ENCODE peak calls at places on chromosomes 11 and 22, in six cellular contexts. S, Z, V, R, F and Q are unnamed samples.

GRCh38 chr11:119934267-119934666 is 203.6 kb downstream of the TRIM29 start:
- DNase-seq in S (no peak), Z (no peak), V (no peak), R (no peak), F (no peak), Q (no peak)

GRCh38 chr22:26542831-26543230 is 30.6 kb upstream of the TFIP11 start:
- DNase-seq in S (peak), Z (no peak), V (no peak), R (no peak), F (no peak), Q (no peak)

GRCh38 chr11:86740628-86741488 is 59.5 kb upstream of the PRSS23 start:
- DNase-seq in S (peak), Z (peak), V (no peak), R (peak), F (peak), Q (no peak)

GRCh38 chr11:7977251-7977917 is 9.8 kb upstream of the EIF3F start:
- DNase-seq in S (no peak), Z (peak), V (no peak), R (no peak), F (no peak), Q (no peak)

GRCh38 chr11:32307921-32308320 is 127.4 kb downstream of the WT1 start:
- DNase-seq in S (no peak), Z (no peak), V (no peak), R (no peak), F (no peak), Q (no peak)

GRCh38 chr11:67371549-67372231 is 1.7 kb downstream of the CLCF1 start:
- DNase-seq in S (peak), Z (no peak), V (no peak), R (peak), F (peak), Q (peak)

GRCh38 chr11:70758206-70758605 is 359.9 kb downstream of the CTTN start:
- DNase-seq in S (no peak), Z (no peak), V (no peak), R (peak), F (no peak), Q (no peak)

GRCh38 chr11:48096588-48097525 is 116.5 kb downstream of the PTPRJ start:
- DNase-seq in S (no peak), Z (no peak), V (no peak), R (no peak), F (no peak), Q (no peak)

GRCh38 chr22:16933274-16933923 is 74.6 kb downstream of the GAB4 start:
- DNase-seq in S (no peak), Z (no peak), V (no peak), R (no peak), F (no peak), Q (no peak)

GRCh38 chr22:48724899-48725298 is 1102.8 kb downstream of the BRD1 start:
- DNase-seq in S (no peak), Z (no peak), V (no peak), R (no peak), F (no peak), Q (no peak)

GRCh38 chr22:23219787-23220484 is 39.6 kb downstream of the BCR start:
- DNase-seq in S (no peak), Z (no peak), V (no peak), R (no peak), F (no peak), Q (no peak)

GRCh38 chr11:85953491-85954143 is 98.4 kb downstream of the CCDC83 start:
- DNase-seq in S (no peak), Z (no peak), V (no peak), R (no peak), F (no peak), Q (no peak)

GRCh38 chr11:11798586-11799438 is 43.0 kb upstream of the USP47 start:
- DNase-seq in S (peak), Z (no peak), V (peak), R (peak), F (peak), Q (peak)

GRCh38 chr22:35552186-35552842 is 11.7 kb downstream of the RASD2 start:
- DNase-seq in S (peak), Z (no peak), V (peak), R (no peak), F (peak), Q (peak)

GRCh38 chr11:43760902-43761301 is 80.4 kb downstream of the HSD17B12 start:
- DNase-seq in S (no peak), Z (no peak), V (no peak), R (no peak), F (no peak), Q (no peak)

GRCh38 chr11:11620251-11620965 is 1.4 kb downstream of the GALNT18 start:
- DNase-seq in S (peak), Z (no peak), V (peak), R (peak), F (peak), Q (peak)

GRCh38 chr11:46524201-46524600 is 69.6 kb downstream of the AMBRA1 start:
- DNase-seq in S (peak), Z (no peak), V (no peak), R (no peak), F (no peak), Q (no peak)

GRCh38 chr11:61132646-61133045 is 28.6 kb downstream of the VPS37C start:
- DNase-seq in S (no peak), Z (no peak), V (no peak), R (no peak), F (no peak), Q (no peak)

GRCh38 chr11:11370263-11371060 is 17.4 kb upstream of the CSNK2A3 start:
- DNase-seq in S (no peak), Z (no peak), V (no peak), R (no peak), F (no peak), Q (no peak)

GRCh38 chr22:49825436-49825835 is 2.2 kb downstream of the BRD1 start:
- DNase-seq in S (no peak), Z (no peak), V (no peak), R (no peak), F (no peak), Q (no peak)

GRCh38 chr22:35912668-35913067 is 116.0 kb downstream of the RBFOX2 start:
- DNase-seq in S (no peak), Z (no peak), V (no peak), R (no peak), F (no peak), Q (no peak)

GRCh38 chr11:48018561-48019229 is 38.3 kb downstream of the PTPRJ start:
- DNase-seq in S (no peak), Z (no peak), V (no peak), R (no peak), F (peak), Q (peak)

GRCh38 chr22:48316876-48317250 is 1510.8 kb downstream of the BRD1 start:
- DNase-seq in S (no peak), Z (no peak), V (no peak), R (peak), F (no peak), Q (no peak)

GRCh38 chr11:48683226-48683720 is 194.7 kb downstream of the OR4A47 start:
- DNase-seq in S (no peak), Z (no peak), V (no peak), R (no peak), F (no peak), Q (no peak)

GRCh38 chr22:39833610-39834009 is 60.0 kb downstream of the ENTHD1 start:
- DNase-seq in S (no peak), Z (no peak), V (no peak), R (no peak), F (no peak), Q (no peak)

DNA sequence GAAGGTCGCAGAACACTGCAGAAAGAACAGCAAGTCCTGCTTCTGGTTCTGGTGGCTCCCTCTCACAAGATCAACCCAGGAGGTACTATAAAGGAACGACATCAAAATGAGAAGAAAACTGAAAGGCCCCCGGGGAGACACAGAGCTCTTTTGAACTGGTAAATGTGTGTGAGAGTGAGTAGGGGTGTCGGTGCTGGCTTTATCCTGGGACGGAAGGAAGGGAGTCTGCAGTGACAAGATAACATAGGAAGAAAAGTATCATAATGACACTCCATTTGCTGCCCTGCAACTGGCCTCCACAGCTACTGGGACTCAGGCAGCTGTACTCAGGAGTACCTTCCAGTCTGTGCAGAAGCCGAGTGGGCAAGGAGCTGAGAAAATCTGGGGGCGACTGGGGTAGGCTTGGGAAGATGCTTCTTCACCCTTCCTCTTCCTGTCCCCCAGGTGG is 60.9 kb downstream of the ENTHD1 start:
- DNase-seq in S (no peak), Z (no peak), V (no peak), R (no peak), F (no peak), Q (no peak)
- TF ChIP-seq CTCF in S (no peak), Z (no peak), V (no peak), R (no peak), F (no peak), Q (no peak)

DNA sequence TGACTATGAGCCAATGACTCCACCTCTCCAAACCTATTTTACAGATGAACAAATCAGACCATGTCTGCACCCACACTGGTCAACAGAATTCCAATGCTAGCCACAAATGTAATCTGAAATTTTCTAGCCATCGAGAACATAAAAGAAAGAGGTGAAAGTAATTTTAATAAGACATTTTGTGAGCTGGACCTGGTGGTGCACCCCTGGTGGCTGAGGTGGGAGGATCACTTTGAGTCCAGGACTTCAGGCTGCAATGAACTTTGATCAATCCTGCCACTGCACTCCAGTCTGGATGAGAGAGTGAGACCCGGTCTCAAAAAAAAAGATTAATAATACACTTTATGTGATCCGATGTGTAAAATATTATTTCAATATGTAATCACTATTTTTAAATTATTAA is 9.4 kb upstream of the RNF185 start:
- DNase-seq in S (no peak), Z (no peak), V (no peak), R (no peak), F (no peak), Q (no peak)
- TF ChIP-seq CTCF in S (no peak), Z (peak), V (peak), R (no peak), F (peak), Q (peak)

DNA sequence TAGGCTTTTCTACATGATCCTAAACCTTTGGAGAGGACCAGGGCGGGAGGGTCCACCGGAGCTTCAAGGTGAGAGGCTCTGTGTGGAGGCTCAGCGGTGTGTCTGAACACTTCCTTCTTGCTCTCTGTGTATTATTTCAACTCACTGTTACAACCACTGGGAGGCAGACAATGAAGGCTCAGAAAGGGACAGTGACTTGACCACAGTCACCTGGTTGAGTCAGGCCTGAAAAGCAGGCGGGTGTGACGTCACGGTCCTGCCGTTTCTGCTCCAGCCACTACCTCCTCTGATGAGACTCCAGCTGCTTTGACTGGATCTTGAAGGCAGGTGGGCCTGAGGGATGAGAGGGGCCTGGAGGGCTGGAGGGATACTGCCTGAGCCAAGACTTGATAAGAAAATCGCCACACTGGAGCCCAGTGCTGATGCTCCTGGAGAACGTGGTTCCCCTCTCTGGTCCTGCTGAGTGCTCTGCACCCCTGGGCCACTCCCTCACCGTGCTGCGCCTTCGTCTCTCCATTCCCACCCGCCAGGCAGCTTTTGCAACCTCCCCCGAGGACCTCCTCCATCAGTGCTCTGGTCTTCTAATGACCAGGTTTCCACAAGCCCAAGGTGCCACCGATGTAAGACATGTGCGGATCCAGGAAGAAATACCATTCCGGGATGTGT is 27.9 kb downstream of the KCNC1 start:
- DNase-seq in S (no peak), Z (no peak), V (no peak), R (no peak), F (no peak), Q (no peak)
- TF ChIP-seq CTCF in S (no peak), Z (no peak), V (no peak), R (no peak), F (no peak), Q (no peak)

GRCh38 chr11:2558402-2558801 is 113.6 kb downstream of the KCNQ1 start:
- DNase-seq in S (no peak), Z (no peak), V (no peak), R (peak), F (no peak), Q (no peak)
- TF ChIP-seq CTCF in S (no peak), Z (no peak), V (no peak), R (no peak), F (no peak), Q (no peak)

DNA sequence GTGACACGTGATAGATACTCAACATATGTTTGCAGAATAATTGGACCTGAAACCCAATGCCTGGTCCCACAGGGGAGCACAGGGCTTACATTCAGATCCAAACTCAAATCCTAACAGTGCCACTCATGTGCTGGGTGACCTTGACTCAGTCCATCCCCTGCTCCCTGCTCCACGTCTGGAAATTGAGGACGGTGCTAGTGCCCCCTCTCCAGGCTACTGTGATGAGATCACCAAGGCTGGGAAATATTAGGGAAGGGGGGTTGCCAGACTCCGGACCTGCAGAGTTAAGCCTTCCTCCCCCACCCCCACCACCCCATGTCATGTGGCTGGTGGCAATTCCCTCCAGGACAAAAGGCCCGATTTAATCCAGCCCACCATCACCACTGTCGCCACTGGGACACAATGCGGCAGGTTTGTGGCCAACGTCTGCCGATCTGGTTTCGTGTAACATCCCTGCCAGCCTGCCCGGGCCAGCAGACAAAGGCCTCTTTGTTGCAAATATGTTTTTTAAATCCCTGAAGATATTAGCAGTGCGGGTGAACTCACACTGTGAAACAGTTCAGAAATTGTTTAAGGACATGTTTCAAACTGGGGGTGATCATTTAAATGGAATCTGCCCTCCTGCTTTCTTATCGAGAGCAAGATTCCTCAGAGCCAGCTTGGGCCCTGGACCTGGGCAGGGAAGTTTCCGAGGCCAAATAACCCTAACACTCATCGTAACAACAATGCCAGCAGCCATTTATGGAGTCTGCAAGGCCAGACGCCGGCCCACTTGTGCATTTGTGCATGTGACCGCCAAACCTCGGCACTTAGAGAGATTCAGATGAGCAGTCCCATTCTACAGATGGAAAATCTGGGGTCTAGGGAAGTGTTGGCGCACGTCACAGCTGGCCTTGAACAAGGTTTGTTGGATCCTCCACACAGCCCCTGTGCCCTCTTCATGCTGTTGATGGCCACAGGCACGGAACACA is 19.6 kb upstream of the MN1 start:
- DNase-seq in S (no peak), Z (no peak), V (no peak), R (no peak), F (peak), Q (no peak)
- TF ChIP-seq CTCF in S (no peak), Z (no peak), V (no peak), R (no peak), F (peak), Q (no peak)

GRCh38 chr11:35360059-35360530 is 59.3 kb downstream of the SLC1A2 start:
- DNase-seq in S (no peak), Z (no peak), V (no peak), R (no peak), F (no peak), Q (no peak)

GRCh38 chr11:35365395-35365794 is 54.0 kb downstream of the SLC1A2 start:
- DNase-seq in S (no peak), Z (no peak), V (no peak), R (no peak), F (no peak), Q (no peak)

GRCh38 chr11:35364101-35364780 is 55.1 kb downstream of the SLC1A2 start:
- DNase-seq in S (peak), Z (peak), V (no peak), R (peak), F (peak), Q (no peak)

GRCh38 chr11:35363246-35364100 is 55.9 kb downstream of the SLC1A2 start:
- DNase-seq in S (no peak), Z (no peak), V (no peak), R (peak), F (no peak), Q (no peak)

DNA sequence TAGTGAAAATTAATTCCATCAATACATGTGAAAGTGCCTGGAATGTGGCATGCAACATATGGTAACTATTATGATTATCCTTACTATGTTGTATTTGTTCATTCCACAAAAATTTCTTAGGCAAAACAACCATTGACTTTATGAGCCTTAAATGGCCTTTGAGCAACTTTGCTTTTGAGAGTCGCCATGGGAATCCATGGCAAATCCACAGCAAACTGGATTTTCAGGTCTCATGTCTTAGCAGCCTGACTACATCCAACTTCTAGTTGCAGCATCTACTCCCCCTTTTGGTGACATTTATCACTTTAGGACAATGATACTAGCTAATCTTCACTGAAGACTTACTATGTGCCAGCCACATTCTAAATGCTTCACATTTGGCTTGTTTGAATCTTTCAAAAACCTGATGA is 56.8 kb downstream of the SLC1A2 start:
- DNase-seq in S (no peak), Z (peak), V (no peak), R (no peak), F (no peak), Q (no peak)
- TF ChIP-seq CTCF in S (no peak), Z (peak), V (no peak), R (no peak), F (no peak), Q (no peak)